ENCODE peak calls at places on chromosomes 5 and 9, in six cellular contexts. U, T, Q, E, H and G are unnamed samples. For H3K36me3, the result is how much of the 10 kb centered on the place peaks cover.

GRCh38 chr5:135857630-135858311 is 23.3 kb downstream of the SLC25A48 start:
- DNase-seq in U (no peak), T (no peak), Q (no peak), E (no peak), H (no peak), G (no peak)

GRCh38 chr5:114369680-114370417 is 8.0 kb downstream of the KCNN2 start:
- DNase-seq in U (no peak), T (no peak), Q (no peak), E (no peak), H (no peak), G (no peak)

GRCh38 chr5:151408633-151409243 is 38.7 kb upstream of the SLC36A1 start:
- DNase-seq in U (no peak), T (no peak), Q (no peak), E (no peak), H (no peak), G (no peak)

GRCh38 chr9:112971415-112971814 is 40.6 kb downstream of the ZNF883 start:
- DNase-seq in U (no peak), T (no peak), Q (no peak), E (no peak), H (no peak), G (peak)

GRCh38 chr5:93716453-93716852 is 24.9 kb downstream of the POU5F2 start:
- DNase-seq in U (no peak), T (no peak), Q (no peak), E (no peak), H (no peak), G (no peak)

GRCh38 chr5:143128412-143129071 is 274.9 kb downstream of the NR3C1 start:
- DNase-seq in U (no peak), T (no peak), Q (no peak), E (no peak), H (no peak), G (no peak)

GRCh38 chr5:148416921-148417320 is 33.2 kb downstream of the FBXO38 start:
- DNase-seq in U (no peak), T (no peak), Q (peak), E (no peak), H (no peak), G (no peak)

GRCh38 chr5:172493906-172494305 is 39.6 kb upstream of the SH3PXD2B start:
- DNase-seq in U (no peak), T (no peak), Q (no peak), E (no peak), H (no peak), G (no peak)

GRCh38 chr9:76732341-76732958 is 31.8 kb upstream of the PCA3 start:
- DNase-seq in U (no peak), T (no peak), Q (peak), E (no peak), H (no peak), G (no peak)

GRCh38 chr5:143182901-143183820 is 220.3 kb downstream of the NR3C1 start:
- DNase-seq in U (no peak), T (peak), Q (peak), E (no peak), H (no peak), G (no peak)

GRCh38 chr9:908806-909205 is 67.3 kb downstream of the DMRT1 start:
- DNase-seq in U (no peak), T (no peak), Q (no peak), E (no peak), H (no peak), G (no peak)

GRCh38 chr5:78720997-78721396 is 72.4 kb upstream of the LHFPL2 start:
- DNase-seq in U (no peak), T (no peak), Q (no peak), E (no peak), H (no peak), G (no peak)

GRCh38 chr9:96015876-96016686 is 140.6 kb downstream of the ERCC6L2 start:
- DNase-seq in U (no peak), T (no peak), Q (peak), E (no peak), H (no peak), G (no peak)

GRCh38 chr5:54438601-54439399 is 16.7 kb upstream of the HSPB3 start:
- DNase-seq in U (no peak), T (no peak), Q (no peak), E (no peak), H (no peak), G (no peak)

GRCh38 chr5:43635374-43635773 is 32.4 kb downstream of the NNT start:
- DNase-seq in U (no peak), T (no peak), Q (peak), E (no peak), H (no peak), G (no peak)

GRCh38 chr5:31492824-31493223 is 39.1 kb downstream of the DROSHA start:
- DNase-seq in U (no peak), T (no peak), Q (peak), E (no peak), H (no peak), G (no peak)

GRCh38 chr5:31495336-31495735 is 36.6 kb downstream of the DROSHA start:
- DNase-seq in U (no peak), T (no peak), Q (no peak), E (no peak), H (no peak), G (no peak)

GRCh38 chr5:31496891-31497290 is 35.0 kb downstream of the DROSHA start:
- DNase-seq in U (no peak), T (no peak), Q (no peak), E (no peak), H (no peak), G (no peak)

GRCh38 chr5:31500256-31500655 is 31.6 kb downstream of the DROSHA start:
- DNase-seq in U (no peak), T (no peak), Q (no peak), E (no peak), H (no peak), G (no peak)

GRCh38 chr5:31496301-31496700 is 35.6 kb downstream of the DROSHA start:
- DNase-seq in U (no peak), T (no peak), Q (no peak), E (no peak), H (no peak), G (no peak)
- H3K36me3 ChIP-seq in U (under half), T (under half), Q (under half), E (half or more), H (half or more), G (under half)

DNA sequence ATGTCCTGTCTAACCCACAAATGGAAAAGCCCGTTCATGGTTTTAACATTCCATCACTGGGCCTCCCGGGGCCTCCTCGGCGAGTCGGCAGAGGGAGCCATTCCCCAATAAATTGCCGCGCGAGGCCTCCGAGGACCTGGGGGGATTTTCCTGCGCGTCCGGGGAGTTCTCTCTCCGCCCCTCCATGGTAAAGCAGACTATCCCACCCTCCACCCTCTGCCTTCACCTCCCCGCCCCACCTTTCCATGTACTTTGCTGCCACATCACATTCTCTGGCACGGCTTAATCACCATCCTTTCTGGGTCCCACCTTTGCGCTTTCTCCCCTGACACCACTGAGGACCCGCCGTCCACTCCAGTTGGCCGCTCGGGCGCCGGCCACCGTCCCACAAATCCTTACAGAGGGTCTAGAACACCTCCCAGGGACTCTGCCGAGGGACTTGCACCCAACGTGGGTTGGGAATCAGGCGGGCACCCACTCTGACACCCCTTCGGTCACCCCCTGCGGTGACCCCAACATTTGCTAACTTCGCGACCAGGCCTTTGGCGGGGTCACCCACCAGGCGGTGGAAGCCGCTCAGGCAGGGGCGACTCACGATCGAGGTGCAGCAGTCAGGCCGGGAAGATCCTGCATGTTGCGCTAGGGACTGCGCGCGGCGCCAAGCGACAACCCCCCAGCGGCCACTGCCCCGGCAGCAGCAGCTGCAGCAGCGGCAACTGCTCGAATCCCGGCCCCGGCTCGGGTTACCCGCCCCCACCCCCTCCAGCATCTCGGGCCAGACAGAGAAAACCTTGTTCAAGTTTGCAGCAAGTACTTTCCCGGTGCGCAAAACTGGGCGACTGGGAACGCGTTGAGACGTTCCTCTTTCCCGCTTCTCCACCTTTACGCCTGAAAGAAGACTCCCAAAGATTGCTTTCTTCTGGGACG is at the start of gene MEGF10:
- DNase-seq in U (peak), T (no peak), Q (peak), E (no peak), H (peak), G (peak)
- H3K4me3 ChIP-seq in U (peak), T (peak), Q (no peak), E (no peak), H (no peak), G (peak)

DNA sequence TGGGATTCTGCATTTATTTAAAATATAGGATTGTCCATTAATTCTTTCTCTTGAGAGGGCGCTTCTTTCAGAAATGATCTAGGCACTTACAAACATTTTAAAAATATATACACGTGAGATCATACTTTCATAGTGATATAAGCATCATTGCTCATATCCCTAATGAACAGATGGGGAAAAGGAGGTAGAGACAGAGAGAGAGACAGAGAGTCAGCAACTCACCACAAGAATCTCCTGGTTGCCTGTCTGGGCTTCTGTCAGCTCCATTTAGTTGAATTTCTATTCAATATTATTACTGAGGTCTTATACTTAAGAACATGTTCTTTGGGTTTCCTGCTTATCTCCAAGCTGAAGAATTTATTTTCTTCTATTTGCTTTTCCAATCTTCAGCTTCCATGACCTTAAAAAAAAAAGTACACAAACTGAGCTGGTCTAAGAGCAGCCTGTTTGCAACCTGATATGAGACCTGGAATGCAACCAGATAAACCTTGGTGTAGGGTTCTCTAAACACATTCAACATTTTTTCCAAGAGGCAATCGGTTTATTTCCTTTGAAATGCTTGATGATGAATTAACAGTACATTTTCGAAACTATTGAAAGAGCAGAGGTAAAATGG is 51.6 kb upstream of the LIFR start:
- DNase-seq in U (peak), T (no peak), Q (peak), E (no peak), H (no peak), G (no peak)
- H3K36me3 ChIP-seq in U (under half), T (under half), Q (under half), E (under half), H (under half), G (under half)

GRCh38 chr5:160310140-160310909 is 2.0 kb downstream of the CCNJL start:
- DNase-seq in U (no peak), T (no peak), Q (no peak), E (no peak), H (no peak), G (no peak)
- H3K4me3 ChIP-seq in U (no peak), T (peak), Q (no peak), E (no peak), H (no peak), G (no peak)

DNA sequence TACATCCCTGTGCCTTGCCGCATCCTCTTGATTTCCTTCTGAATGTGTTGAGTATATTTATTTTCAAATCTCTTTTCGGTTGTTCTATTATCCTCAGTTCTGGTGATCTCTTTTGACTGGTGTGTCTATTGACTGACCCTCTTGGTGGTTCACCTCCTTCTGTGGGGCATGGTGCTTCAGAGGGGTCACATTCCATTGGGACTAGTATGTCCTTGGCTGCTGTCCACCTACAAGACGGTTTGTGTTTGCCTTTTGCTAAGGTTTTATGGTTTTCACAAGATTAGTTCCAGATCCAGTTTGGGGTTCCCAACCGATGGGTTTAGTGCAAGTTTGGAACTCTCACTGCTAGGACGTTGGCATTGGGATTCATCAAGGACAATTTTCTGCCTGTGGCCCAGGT is 66.6 kb downstream of the PHF2 start:
- DNase-seq in U (no peak), T (no peak), Q (peak), E (no peak), H (no peak), G (no peak)
- H3K36me3 ChIP-seq in U (under half), T (under half), Q (under half), E (half or more), H (half or more), G (under half)

GRCh38 chr5:132295505-132296411 is 1.6 kb downstream of the SLC22A4 start:
- DNase-seq in U (no peak), T (no peak), Q (no peak), E (no peak), H (no peak), G (no peak)

GRCh38 chr5:132297211-132297940 is 3.2 kb downstream of the SLC22A4 start:
- DNase-seq in U (no peak), T (no peak), Q (no peak), E (no peak), H (no peak), G (no peak)

GRCh38 chr5:132298305-132298704 is 4.1 kb downstream of the SLC22A4 start:
- DNase-seq in U (no peak), T (no peak), Q (no peak), E (no peak), H (no peak), G (no peak)

GRCh38 chr5:132294728-132295504 is 722 bp downstream of the SLC22A4 start:
- DNase-seq in U (peak), T (peak), Q (peak), E (peak), H (peak), G (peak)

DNA sequence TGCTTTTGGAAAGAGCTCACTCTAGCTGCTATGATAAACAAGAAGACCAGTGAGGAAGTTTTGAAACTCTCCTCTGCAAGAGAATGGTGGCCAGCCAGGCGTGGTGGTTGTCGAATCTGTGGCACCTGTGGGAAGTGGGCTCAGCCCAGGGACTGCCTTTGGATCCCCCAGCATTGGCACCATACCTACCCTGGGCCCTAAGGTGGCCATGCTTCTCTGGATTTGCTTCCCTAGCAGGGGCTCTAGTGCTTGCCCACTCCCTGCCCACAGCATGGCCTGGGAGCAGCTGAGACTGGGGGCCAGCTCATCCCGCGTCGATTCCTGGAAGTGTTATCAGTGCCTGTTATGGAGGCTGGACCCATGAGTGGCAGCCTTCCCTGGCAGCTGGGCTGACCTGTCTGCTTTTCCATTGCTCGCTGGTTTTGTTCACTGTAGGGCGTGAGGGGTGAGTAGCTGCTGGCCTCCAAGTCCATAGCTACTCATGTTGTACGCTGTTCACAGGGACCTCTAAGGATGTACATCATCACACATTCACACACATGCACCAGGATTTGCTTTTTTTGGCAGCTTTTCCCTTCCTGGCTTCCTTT is 2.3 kb downstream of the SLC22A4 start:
- DNase-seq in U (no peak), T (no peak), Q (peak), E (no peak), H (no peak), G (no peak)
- H3K4me3 ChIP-seq in U (no peak), T (peak), Q (no peak), E (no peak), H (no peak), G (no peak)

DNA sequence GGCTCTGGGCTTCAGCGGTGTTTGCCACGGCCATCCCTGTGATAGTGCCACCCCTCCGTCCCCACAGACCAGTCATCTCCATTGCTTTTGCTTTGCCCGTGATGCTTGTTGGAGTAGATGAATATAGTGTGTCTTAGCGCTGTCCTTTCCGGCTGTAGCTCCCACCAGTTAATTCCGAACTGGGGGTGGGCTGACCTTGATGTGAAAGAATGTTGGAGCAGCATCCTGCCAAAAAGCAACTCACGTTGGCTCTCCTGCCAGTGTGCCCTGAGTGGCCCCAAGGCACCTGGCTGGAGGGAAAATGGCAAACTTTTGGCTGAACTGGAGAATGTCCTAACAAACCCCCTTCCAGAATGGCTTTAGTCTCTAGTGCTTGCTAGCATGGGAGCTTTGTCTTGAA is 20.0 kb downstream of the CLTA start:
- DNase-seq in U (no peak), T (no peak), Q (no peak), E (no peak), H (no peak), G (no peak)
- H3K36me3 ChIP-seq in U (under half), T (half or more), Q (under half), E (half or more), H (half or more), G (under half)

DNA sequence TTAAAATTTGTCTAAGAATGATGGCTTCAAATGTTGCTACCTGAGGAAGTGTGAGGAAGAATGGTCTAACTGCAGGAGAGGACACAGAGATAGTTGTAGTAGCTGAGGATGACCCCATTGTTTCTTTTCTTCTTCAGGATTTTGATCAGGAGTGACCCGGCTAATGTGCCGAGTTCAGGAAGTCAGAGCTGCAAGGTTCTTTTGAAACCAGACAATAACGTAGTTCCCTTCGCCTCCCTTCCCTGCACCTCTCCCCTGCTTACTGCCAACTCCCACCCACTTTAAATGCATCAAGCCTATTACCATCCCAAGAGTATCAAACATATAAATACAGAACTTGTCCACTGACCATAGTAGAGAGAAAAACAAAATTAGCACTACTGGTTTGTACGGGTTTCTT is 23.3 kb upstream of the ELAVL2 start:
- DNase-seq in U (no peak), T (no peak), Q (no peak), E (no peak), H (no peak), G (no peak)
- H3K4me3 ChIP-seq in U (no peak), T (no peak), Q (no peak), E (no peak), H (no peak), G (peak)

GRCh38 chr5:178223828-178224335 is 8.7 kb downstream of the PHYKPL start:
- DNase-seq in U (no peak), T (no peak), Q (no peak), E (no peak), H (no peak), G (no peak)
- H3K36me3 ChIP-seq in U (under half), T (under half), Q (under half), E (under half), H (half or more), G (under half)